ENCODE peak calls at places on chromosome 11, in six cellular contexts. C is IMR-90, P is neuronal stem cell, H is mesenchymal stem cell, N is trophoblast cell, W is H1. A is an unnamed sample.

GRCh38 chr11:103661185-103661584 is 375.3 kb upstream of the DDI1 start:
- DNase-seq in C (no peak), P (no peak), H (no peak), N (no peak), W (no peak), A (no peak)

GRCh38 chr11:2687782-2688191 is 12.0 kb downstream of the KCNQ1OT1 start:
- DNase-seq in C (no peak), P (no peak), H (no peak), N (no peak), W (no peak), A (peak; percentile 56)

GRCh38 chr11:63907808-63908530 is 9.0 kb downstream of the RCOR2 start:
- DNase-seq in C (no peak), P (no peak), H (no peak), N (no peak), W (peak; percentile 68), A (peak; percentile 79)

GRCh38 chr11:73249304-73249703 is 22.8 kb upstream of the P2RY6 start:
- DNase-seq in C (peak; percentile 22), P (no peak), H (no peak), N (peak; percentile 72), W (no peak), A (peak; percentile 8)

GRCh38 chr11:43833657-43834073 is 47.0 kb upstream of the ALKBH3 start:
- DNase-seq in C (peak; percentile 90), P (no peak), H (peak; percentile 92), N (peak; percentile 78), W (no peak), A (no peak)

GRCh38 chr11:15976433-15977045 is 379.8 kb downstream of the SOX6 start:
- DNase-seq in C (peak; percentile 74), P (no peak), H (peak; percentile 28), N (no peak), W (no peak), A (no peak)

GRCh38 chr11:131217313-131218297 is 152.8 kb upstream of the NTM start:
- DNase-seq in C (peak; percentile 21), P (no peak), H (no peak), N (no peak), W (no peak), A (no peak)

GRCh38 chr11:69493931-69494821 is 12.7 kb downstream of the LINC01488 start:
- DNase-seq in C (no peak), P (no peak), H (no peak), N (no peak), W (no peak), A (no peak)

GRCh38 chr11:129694966-129695365 is 120.7 kb upstream of the TMEM45B start:
- DNase-seq in C (no peak), P (no peak), H (no peak), N (no peak), W (no peak), A (no peak)

GRCh38 chr11:106466441-106467190 is 389.2 kb downstream of the AASDHPPT start:
- DNase-seq in C (peak; percentile 94), P (no peak), H (peak; percentile 94), N (no peak), W (no peak), A (no peak)

GRCh38 chr11:112564228-112564955 is 303.7 kb upstream of the PLET1 start:
- DNase-seq in C (peak; percentile 79), P (no peak), H (peak; percentile 95), N (no peak), W (no peak), A (no peak)

GRCh38 chr11:122069946-122070345 is 46.1 kb downstream of the BLID start:
- DNase-seq in C (peak; percentile 91), P (peak; percentile 83), H (peak; percentile 94), N (peak; percentile 79), W (no peak), A (peak; percentile 40)

GRCh38 chr11:73889019-73889418 is 12.2 kb downstream of the PAAF1 start:
- DNase-seq in C (peak; percentile 37), P (no peak), H (no peak), N (peak; percentile 40), W (no peak), A (no peak)

GRCh38 chr11:8810331-8811301 is 100.4 kb upstream of the AKIP1 start:
- DNase-seq in C (peak; percentile 81), P (peak; percentile 82), H (peak; percentile 87), N (no peak), W (peak; percentile 82), A (peak; percentile 82)

GRCh38 chr11:23897453-23898289 is 599.2 kb upstream of the LUZP2 start:
- DNase-seq in C (peak; percentile 94), P (no peak), H (peak; percentile 92), N (peak; percentile 66), W (no peak), A (no peak)

GRCh38 chr11:116499396-116500001 is 273.3 kb downstream of the BUD13 start:
- DNase-seq in C (peak; percentile 22), P (peak; percentile 90), H (peak; percentile 12), N (peak; percentile 66), W (peak; percentile 99), A (peak; percentile 95)

GRCh38 chr11:13765886-13766285 is 97.4 kb downstream of the FAR1 start:
- DNase-seq in C (no peak), P (no peak), H (no peak), N (no peak), W (no peak), A (no peak)

GRCh38 chr11:119193626-119194025 is 8.4 kb downstream of the NHERF4 start:
- DNase-seq in C (no peak), P (no peak), H (no peak), N (no peak), W (no peak), A (no peak)

GRCh38 chr11:134612416-134613030 is 200.5 kb upstream of the B3GAT1 start:
- DNase-seq in C (no peak), P (no peak), H (no peak), N (no peak), W (peak; percentile 29), A (no peak)

GRCh38 chr11:31655483-31655882 is 145.9 kb downstream of the ELP4 start:
- DNase-seq in C (peak; percentile 85), P (no peak), H (peak; percentile 41), N (no peak), W (no peak), A (no peak)

GRCh38 chr11:74739546-74740270 is 8.5 kb upstream of the CHRDL2 start:
- DNase-seq in C (peak; percentile 73), P (no peak), H (peak; percentile 74), N (peak; percentile 49), W (no peak), A (peak; percentile 73)

GRCh38 chr11:350723-351255 is 18.5 kb upstream of the B4GALNT4 start:
- DNase-seq in C (no peak), P (no peak), H (no peak), N (peak; percentile 18), W (no peak), A (no peak)

GRCh38 chr11:108732395-108732794 is 67.5 kb downstream of the DDX10 start:
- DNase-seq in C (no peak), P (no peak), H (no peak), N (peak; percentile 56), W (no peak), A (no peak)

GRCh38 chr11:72072348-72072747 is 8.0 kb downstream of the NUMA1 start:
- DNase-seq in C (peak; percentile 82), P (no peak), H (peak; percentile 86), N (peak; percentile 79), W (no peak), A (no peak)

GRCh38 chr11:66289548-66290331 is 797 bp upstream of the YIF1A start:
- DNase-seq in C (no peak), P (peak; percentile 85), H (no peak), N (no peak), W (peak; percentile 93), A (peak; percentile 93)

GRCh38 chr11:34266090-34266912 is 91.5 kb downstream of the ABTB2 start:
- DNase-seq in C (peak; percentile 95), P (no peak), H (peak; percentile 70), N (no peak), W (no peak), A (no peak)

DNA sequence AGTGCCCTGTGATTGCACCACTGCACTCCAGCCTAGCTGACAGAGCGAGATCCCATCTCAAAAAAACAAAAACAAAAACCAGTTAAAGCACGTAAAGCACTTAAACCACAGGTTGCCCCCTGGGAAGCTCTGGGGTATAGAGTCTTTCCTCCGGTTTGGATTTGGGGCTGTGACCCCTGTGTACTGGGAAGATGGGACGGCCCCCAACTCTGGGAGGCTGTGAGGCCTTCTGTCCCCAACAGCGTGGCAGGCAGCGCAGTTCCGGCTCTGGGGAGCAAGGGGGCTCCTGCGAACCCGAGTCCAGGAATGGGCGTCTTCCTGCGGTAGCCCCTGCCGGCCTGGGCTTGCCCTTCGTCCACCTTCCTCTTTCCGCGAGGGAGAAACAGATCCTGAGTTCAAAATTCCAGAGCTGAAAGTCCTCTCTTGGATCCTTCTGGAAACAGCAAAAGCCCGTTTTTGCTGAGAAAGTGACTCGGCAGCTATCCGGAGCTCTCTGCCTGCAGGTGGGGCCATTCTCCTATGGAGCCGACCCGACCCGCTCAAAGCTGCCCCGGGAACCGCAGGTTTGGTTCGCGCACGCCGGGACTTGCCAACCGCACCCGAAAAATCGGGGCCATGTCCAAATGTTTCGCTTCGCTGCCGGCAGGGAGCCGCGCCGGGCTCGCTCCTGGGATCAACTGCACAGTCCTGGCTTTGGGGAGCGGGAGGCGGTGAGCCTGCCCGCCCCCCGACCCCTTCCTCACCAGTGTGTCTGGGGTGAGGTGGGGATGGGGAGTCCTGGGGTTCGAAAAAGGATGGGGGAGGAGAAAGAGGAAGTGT is 36.3 kb upstream of the POLA2 start:
- DNase-seq in C (peak; percentile 52), P (peak; percentile 36), H (peak; percentile 68), N (peak; percentile 51), W (peak; percentile 77), A (peak; percentile 69)
- H3K18ac ChIP-seq in C (peak overlapping the region; percentile 29), P (peak overlapping the region; percentile 76), H (peak overlapping the region; percentile 90), N (peak overlapping the region; percentile 4), W (peak overlapping the region; percentile 66), A (no peak overlapping the region)

GRCh38 chr11:86372586-86372985 is 2.1 kb upstream of the CCDC81 start:
- DNase-seq in C (no peak), P (no peak), H (no peak), N (no peak), W (no peak), A (no peak)
- H4K91ac ChIP-seq in C (no peak overlapping the region), P (no peak overlapping the region), H (no peak overlapping the region), N (no peak overlapping the region), W (no peak overlapping the region), A (no peak overlapping the region)

GRCh38 chr11:76132268-76132667 is 74.0 kb downstream of the WNT11 start:
- DNase-seq in C (no peak), P (no peak), H (no peak), N (no peak), W (no peak), A (no peak)
- H4K8ac ChIP-seq in C (no peak overlapping the region), P (no peak overlapping the region), H (no peak overlapping the region), N (no peak overlapping the region), W (no peak overlapping the region), A (no peak overlapping the region)

DNA sequence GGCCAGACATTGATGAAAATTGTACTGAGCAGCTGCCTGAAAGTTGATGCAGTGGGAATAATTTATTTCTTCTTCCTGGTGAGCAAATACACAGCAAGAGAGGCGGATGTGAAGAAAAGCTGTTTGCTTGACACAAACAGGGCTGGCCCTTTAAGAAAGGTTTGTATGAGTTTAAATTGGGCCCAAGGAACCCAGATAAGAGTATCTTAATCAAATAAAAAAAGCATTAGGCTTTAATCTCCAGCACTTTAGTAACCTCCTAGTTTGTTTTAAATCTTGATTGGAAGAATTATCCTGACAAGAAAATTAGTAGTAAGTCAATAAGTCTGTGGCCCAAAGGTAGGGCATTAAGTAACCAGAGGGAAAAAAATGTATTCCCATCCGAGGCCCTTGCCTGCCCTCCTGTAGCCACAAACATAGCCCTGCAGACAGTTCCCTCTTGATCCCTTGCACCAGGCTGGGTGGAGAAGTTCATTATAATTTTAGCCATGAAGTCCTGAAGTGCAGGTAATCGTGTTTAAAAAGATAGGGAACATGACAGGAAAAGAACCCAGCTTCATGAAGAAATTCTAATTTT is 245.6 kb downstream of the KIRREL3 start:
- DNase-seq in C (no peak), P (no peak), H (no peak), N (no peak), W (no peak), A (no peak)
- H3K18ac ChIP-seq in C (no peak overlapping the region), P (no peak overlapping the region), H (no peak overlapping the region), N (no peak overlapping the region), W (no peak overlapping the region), A (no peak overlapping the region)

A was measured in H9.